ENCODE peak calls at places on chromosomes 1 and 21, in seven cellular contexts. C, H, P, X, N, L and T are unnamed samples.
A peak's percentile ranks its signal among the peaks of the same experiment; 100 is the strongest.

GRCh38 chr1:209554761-209555611 is 28.5 kb upstream of the CAMK1G start:
- DNase-seq in C (no peak), N (no peak), X (no peak), H (no peak), P (no peak), L (no peak), T (no peak)

GRCh38 chr1:154221815-154222081 is 993 bp downstream of the UBAP2L start:
- DNase-seq in N (peak; percentile 59), L (no peak), H (peak; percentile 42), C (peak; percentile 37), P (peak; percentile 51), X (no peak), T (no peak)

GRCh38 chr21:45220714-45221113 is 67.0 kb downstream of the POFUT2 start:
- DNase-seq in X (no peak), P (no peak), L (no peak), N (no peak), H (no peak), C (no peak), T (no peak)

GRCh38 chr1:150148834-150149489 is 754 bp upstream of the PLEKHO1 start:
- DNase-seq in N (peak; percentile 23), C (no peak), H (no peak), P (no peak), X (peak; percentile 56), L (no peak), T (peak; percentile 35)

GRCh38 chr1:43997979-43998378 is 6.6 kb downstream of the CCDC24 start:
- DNase-seq in L (no peak), H (no peak), N (no peak), X (no peak), C (no peak), P (no peak), T (no peak)

GRCh38 chr1:157784801-157785200 is 7.9 kb upstream of the FCRL2 start:
- DNase-seq in C (peak; percentile 74), X (no peak), L (no peak), P (no peak), N (no peak), H (no peak), T (no peak)

GRCh38 chr1:31064685-31065309 is 720 bp downstream of the PUM1 start:
- DNase-seq in X (peak; percentile 27), H (peak; percentile 3), N (peak; percentile 36), L (no peak), C (peak; percentile 60), P (peak; percentile 45), T (peak; percentile 49)

GRCh38 chr1:204359474-204360255 is at the start of gene PLEKHA6:
- DNase-seq in P (peak; percentile 86), L (no peak), H (peak; percentile 59), C (no peak), X (peak; percentile 74), N (peak; percentile 57), T (no peak)

GRCh38 chr1:221777434-221778072 is 35.7 kb upstream of the DUSP10 start:
- DNase-seq in H (no peak), P (no peak), N (no peak), L (peak; percentile 47), C (no peak), X (no peak), T (peak; percentile 69)

GRCh38 chr1:180765156-180765555 is 133.3 kb downstream of the XPR1 start:
- DNase-seq in H (no peak), X (no peak), P (no peak), N (no peak), L (no peak), C (no peak), T (no peak)

GRCh38 chr1:174352117-174352516 is 95.6 kb upstream of the GPR52 start:
- DNase-seq in N (no peak), C (no peak), P (no peak), H (no peak), L (no peak), X (no peak), T (no peak)

GRCh38 chr1:174358786-174359453 is 88.8 kb upstream of the GPR52 start:
- DNase-seq in N (no peak), L (no peak), P (no peak), H (no peak), C (no peak), X (peak; percentile 25), T (no peak)

GRCh38 chr1:162351443-162351842 is 25.2 kb downstream of the SPATA46 start:
- DNase-seq in H (no peak), X (no peak), L (no peak), P (no peak), C (no peak), N (no peak), T (no peak)

GRCh38 chr1:40932004-40932403 is 47.5 kb upstream of the CTPS1 start:
- DNase-seq in N (no peak), L (no peak), H (no peak), X (peak; percentile 51), C (no peak), P (no peak), T (no peak)

GRCh38 chr1:20446796-20447195 is 39.2 kb downstream of the CAMK2N1 start:
- DNase-seq in P (no peak), H (peak; percentile 5), C (no peak), N (no peak), L (no peak), X (no peak), T (no peak)

GRCh38 chr1:174217787-174218574 is 58.7 kb downstream of the RABGAP1L start:
- DNase-seq in H (peak; percentile 52), P (no peak), X (peak; percentile 9), C (peak; percentile 63), L (no peak), N (peak; percentile 39), T (peak; percentile 63)

GRCh38 chr1:186082235-186082937 is 292.7 kb downstream of the TPR start:
- DNase-seq in N (peak; percentile 20), X (no peak), C (peak; percentile 92), L (no peak), P (peak; percentile 30), H (peak; percentile 79), T (peak; percentile 98)

GRCh38 chr1:108016451-108016920 is 51.5 kb upstream of the VAV3 start:
- DNase-seq in X (no peak), P (no peak), C (peak; percentile 29), H (peak; percentile 99), L (peak; percentile 2), N (peak; percentile 31), T (peak; percentile 85)

GRCh38 chr1:93608188-93609109 is 73.2 kb downstream of the BCAR3 start:
- DNase-seq in C (no peak), H (no peak), L (no peak), P (no peak), N (peak; percentile 34), X (no peak), T (no peak)

GRCh38 chr1:170377896-170378634 is 153.9 kb upstream of the GORAB start:
- DNase-seq in C (no peak), P (no peak), L (no peak), N (no peak), H (no peak), X (no peak), T (peak; percentile 24)

GRCh38 chr1:40711465-40712404 is 20.2 kb downstream of the NFYC start:
- DNase-seq in N (peak; percentile 76), C (peak; percentile 45), H (peak; percentile 45), P (no peak), X (no peak), L (no peak), T (no peak)

GRCh38 chr1:109933856-109934711 is 23.4 kb downstream of the CSF1 start:
- DNase-seq in P (peak; percentile 86), H (peak; percentile 86), X (peak; percentile 6), C (no peak), L (no peak), N (peak; percentile 96), T (peak; percentile 23)